ENCODE peak calls at places on chromosomes 3 and 15, in eight cellular contexts. One of them, this sample, is unnamed.

GRCh38 chr15:32669870-32670623 is 28.5 kb downstream of the SCG5 start:
- DNase-seq in LoVo: no peak
- DNase-seq in stimulated activated CD4-positive, alpha-beta T cell treated with anti-CD3 and anti-CD28 coated beads, Interleukin-12 subunit alpha, Interleukin-12 subunit beta, amount 100 ng/mL, for 48 hours: no peak
- DNase-seq in MV-4-11: no peak
- DNase-seq in T follicular helper cell: no peak
- DNase-seq in HS-5: no peak
- DNase-seq in HFFc6: peak; percentile 71
- DNase-seq in activated gamma-delta T cell treated with Interleukin-2 at 50 U/mL for 16 hours: no peak
- DNase-seq in this sample: no peak

GRCh38 chr3:183354325-183354831 is 74.0 kb downstream of the MCF2L2 start:
- DNase-seq in MV-4-11: no peak
- DNase-seq in HFFc6: no peak
- DNase-seq in LoVo: no peak
- DNase-seq in stimulated activated CD4-positive, alpha-beta T cell treated with anti-CD3 and anti-CD28 coated beads, Interleukin-12 subunit alpha, Interleukin-12 subunit beta, amount 100 ng/mL, for 48 hours: no peak
- DNase-seq in HS-5: no peak
- DNase-seq in activated gamma-delta T cell treated with Interleukin-2 at 50 U/mL for 16 hours: no peak
- DNase-seq in T follicular helper cell: no peak
- DNase-seq in this sample: no peak

GRCh38 chr3:147906275-147906674 is 497.1 kb downstream of the ZIC1 start:
- DNase-seq in HFFc6: peak; percentile 19
- DNase-seq in T follicular helper cell: no peak
- DNase-seq in stimulated activated CD4-positive, alpha-beta T cell treated with anti-CD3 and anti-CD28 coated beads, Interleukin-12 subunit alpha, Interleukin-12 subunit beta, amount 100 ng/mL, for 48 hours: no peak
- DNase-seq in LoVo: no peak
- DNase-seq in MV-4-11: no peak
- DNase-seq in activated gamma-delta T cell treated with Interleukin-2 at 50 U/mL for 16 hours: no peak
- DNase-seq in HS-5: no peak
- DNase-seq in this sample: no peak

GRCh38 chr15:70437089-70437488 is 326.3 kb downstream of the UACA start:
- DNase-seq in T follicular helper cell: no peak
- DNase-seq in MV-4-11: no peak
- DNase-seq in stimulated activated CD4-positive, alpha-beta T cell treated with anti-CD3 and anti-CD28 coated beads, Interleukin-12 subunit alpha, Interleukin-12 subunit beta, amount 100 ng/mL, for 48 hours: no peak
- DNase-seq in HFFc6: no peak
- DNase-seq in LoVo: no peak
- DNase-seq in activated gamma-delta T cell treated with Interleukin-2 at 50 U/mL for 16 hours: no peak
- DNase-seq in HS-5: no peak
- DNase-seq in this sample: no peak

GRCh38 chr3:123778525-123778924 is 105.6 kb downstream of the MYLK start:
- DNase-seq in HS-5: no peak
- DNase-seq in LoVo: no peak
- DNase-seq in activated gamma-delta T cell treated with Interleukin-2 at 50 U/mL for 16 hours: no peak
- DNase-seq in MV-4-11: no peak
- DNase-seq in stimulated activated CD4-positive, alpha-beta T cell treated with anti-CD3 and anti-CD28 coated beads, Interleukin-12 subunit alpha, Interleukin-12 subunit beta, amount 100 ng/mL, for 48 hours: no peak
- DNase-seq in HFFc6: no peak
- DNase-seq in T follicular helper cell: no peak
- DNase-seq in this sample: no peak

GRCh38 chr3:76011121-76011520 is 225.8 kb upstream of the ZNF717 start:
- DNase-seq in LoVo: no peak
- DNase-seq in HS-5: no peak
- DNase-seq in MV-4-11: no peak
- DNase-seq in stimulated activated CD4-positive, alpha-beta T cell treated with anti-CD3 and anti-CD28 coated beads, Interleukin-12 subunit alpha, Interleukin-12 subunit beta, amount 100 ng/mL, for 48 hours: no peak
- DNase-seq in HFFc6: no peak
- DNase-seq in T follicular helper cell: no peak
- DNase-seq in activated gamma-delta T cell treated with Interleukin-2 at 50 U/mL for 16 hours: no peak
- DNase-seq in this sample: no peak

GRCh38 chr3:183455064-183455463 is 26.6 kb upstream of the MCF2L2 start:
- DNase-seq in HFFc6: peak; percentile 17
- DNase-seq in HS-5: no peak
- DNase-seq in MV-4-11: no peak
- DNase-seq in LoVo: no peak
- DNase-seq in stimulated activated CD4-positive, alpha-beta T cell treated with anti-CD3 and anti-CD28 coated beads, Interleukin-12 subunit alpha, Interleukin-12 subunit beta, amount 100 ng/mL, for 48 hours: no peak
- DNase-seq in activated gamma-delta T cell treated with Interleukin-2 at 50 U/mL for 16 hours: no peak
- DNase-seq in T follicular helper cell: no peak
- DNase-seq in this sample: no peak

GRCh38 chr15:31357148-31357547 is 30.5 kb downstream of the KLF13 start:
- DNase-seq in stimulated activated CD4-positive, alpha-beta T cell treated with anti-CD3 and anti-CD28 coated beads, Interleukin-12 subunit alpha, Interleukin-12 subunit beta, amount 100 ng/mL, for 48 hours: no peak
- DNase-seq in LoVo: no peak
- DNase-seq in T follicular helper cell: no peak
- DNase-seq in activated gamma-delta T cell treated with Interleukin-2 at 50 U/mL for 16 hours: no peak
- DNase-seq in HS-5: no peak
- DNase-seq in HFFc6: no peak
- DNase-seq in MV-4-11: peak; percentile 21
- DNase-seq in this sample: no peak

GRCh38 chr15:70104227-70104626 is 6.5 kb upstream of the TLE3 start:
- DNase-seq in stimulated activated CD4-positive, alpha-beta T cell treated with anti-CD3 and anti-CD28 coated beads, Interleukin-12 subunit alpha, Interleukin-12 subunit beta, amount 100 ng/mL, for 48 hours: no peak
- DNase-seq in activated gamma-delta T cell treated with Interleukin-2 at 50 U/mL for 16 hours: no peak
- DNase-seq in HS-5: no peak
- DNase-seq in MV-4-11: no peak
- DNase-seq in LoVo: no peak
- DNase-seq in T follicular helper cell: no peak
- DNase-seq in HFFc6: no peak
- DNase-seq in this sample: no peak

GRCh38 chr3:159114582-159114981 is 312.7 kb downstream of the MFSD1 start:
- DNase-seq in stimulated activated CD4-positive, alpha-beta T cell treated with anti-CD3 and anti-CD28 coated beads, Interleukin-12 subunit alpha, Interleukin-12 subunit beta, amount 100 ng/mL, for 48 hours: no peak
- DNase-seq in LoVo: no peak
- DNase-seq in MV-4-11: no peak
- DNase-seq in HFFc6: no peak
- DNase-seq in activated gamma-delta T cell treated with Interleukin-2 at 50 U/mL for 16 hours: no peak
- DNase-seq in HS-5: no peak
- DNase-seq in T follicular helper cell: no peak
- DNase-seq in this sample: no peak

GRCh38 chr15:69154684-69155083 is 5.8 kb upstream of the GLCE start:
- DNase-seq in activated gamma-delta T cell treated with Interleukin-2 at 50 U/mL for 16 hours: no peak
- DNase-seq in stimulated activated CD4-positive, alpha-beta T cell treated with anti-CD3 and anti-CD28 coated beads, Interleukin-12 subunit alpha, Interleukin-12 subunit beta, amount 100 ng/mL, for 48 hours: no peak
- DNase-seq in T follicular helper cell: no peak
- DNase-seq in HFFc6: peak; percentile 74
- DNase-seq in HS-5: peak; percentile 55
- DNase-seq in MV-4-11: no peak
- DNase-seq in LoVo: no peak
- DNase-seq in this sample: no peak

GRCh38 chr3:41836360-41837134 is 125.4 kb downstream of the ULK4 start:
- DNase-seq in activated gamma-delta T cell treated with Interleukin-2 at 50 U/mL for 16 hours: no peak
- DNase-seq in stimulated activated CD4-positive, alpha-beta T cell treated with anti-CD3 and anti-CD28 coated beads, Interleukin-12 subunit alpha, Interleukin-12 subunit beta, amount 100 ng/mL, for 48 hours: no peak
- DNase-seq in HFFc6: no peak
- DNase-seq in MV-4-11: no peak
- DNase-seq in HS-5: no peak
- DNase-seq in T follicular helper cell: no peak
- DNase-seq in LoVo: peak; percentile 13
- DNase-seq in this sample: no peak

GRCh38 chr3:78601249-78601648 is 1166.5 kb downstream of the ROBO1 start:
- DNase-seq in T follicular helper cell: no peak
- DNase-seq in stimulated activated CD4-positive, alpha-beta T cell treated with anti-CD3 and anti-CD28 coated beads, Interleukin-12 subunit alpha, Interleukin-12 subunit beta, amount 100 ng/mL, for 48 hours: no peak
- DNase-seq in LoVo: no peak
- DNase-seq in MV-4-11: no peak
- DNase-seq in HFFc6: no peak
- DNase-seq in HS-5: no peak
- DNase-seq in activated gamma-delta T cell treated with Interleukin-2 at 50 U/mL for 16 hours: no peak
- DNase-seq in this sample: no peak

GRCh38 chr3:193040836-193041672 is 123.4 kb upstream of the MB21D2 start:
- DNase-seq in T follicular helper cell: no peak
- DNase-seq in MV-4-11: peak; percentile 20
- DNase-seq in stimulated activated CD4-positive, alpha-beta T cell treated with anti-CD3 and anti-CD28 coated beads, Interleukin-12 subunit alpha, Interleukin-12 subunit beta, amount 100 ng/mL, for 48 hours: no peak
- DNase-seq in HS-5: peak; percentile 29
- DNase-seq in HFFc6: peak; percentile 57
- DNase-seq in activated gamma-delta T cell treated with Interleukin-2 at 50 U/mL for 16 hours: no peak
- DNase-seq in LoVo: peak; percentile 55
- DNase-seq in this sample: no peak

GRCh38 chr3:18888370-18888769 is 259.9 kb upstream of the KCNH8 start:
- DNase-seq in LoVo: no peak
- DNase-seq in HS-5: no peak
- DNase-seq in activated gamma-delta T cell treated with Interleukin-2 at 50 U/mL for 16 hours: no peak
- DNase-seq in MV-4-11: no peak
- DNase-seq in T follicular helper cell: no peak
- DNase-seq in stimulated activated CD4-positive, alpha-beta T cell treated with anti-CD3 and anti-CD28 coated beads, Interleukin-12 subunit alpha, Interleukin-12 subunit beta, amount 100 ng/mL, for 48 hours: no peak
- DNase-seq in HFFc6: no peak
- DNase-seq in this sample: no peak

GRCh38 chr3:111999924-112000835 is 1.5 kb downstream of the TAGLN3 start:
- DNase-seq in stimulated activated CD4-positive, alpha-beta T cell treated with anti-CD3 and anti-CD28 coated beads, Interleukin-12 subunit alpha, Interleukin-12 subunit beta, amount 100 ng/mL, for 48 hours: no peak
- DNase-seq in HFFc6: no peak
- DNase-seq in activated gamma-delta T cell treated with Interleukin-2 at 50 U/mL for 16 hours: no peak
- DNase-seq in LoVo: no peak
- DNase-seq in MV-4-11: no peak
- DNase-seq in HS-5: no peak
- DNase-seq in T follicular helper cell: no peak
- DNase-seq in this sample: no peak

GRCh38 chr3:86937306-86937791 is 53.6 kb downstream of the VGLL3 start:
- DNase-seq in T follicular helper cell: no peak
- DNase-seq in HFFc6: peak; percentile 79
- DNase-seq in stimulated activated CD4-positive, alpha-beta T cell treated with anti-CD3 and anti-CD28 coated beads, Interleukin-12 subunit alpha, Interleukin-12 subunit beta, amount 100 ng/mL, for 48 hours: no peak
- DNase-seq in MV-4-11: no peak
- DNase-seq in HS-5: no peak
- DNase-seq in activated gamma-delta T cell treated with Interleukin-2 at 50 U/mL for 16 hours: no peak
- DNase-seq in LoVo: no peak
- DNase-seq in this sample: no peak